ENCODE peak calls at places on chromosomes 7 and 10, in ten cellular contexts. J is neuronal stem cell; Q is small intestine; K is HCT116; B is CD8-positive, alpha-beta memory T cell; G is GM23248; O is ascending aorta; T is neural progenitor cell; W is IMR-90; H is heart right ventricle. V is an unnamed sample.

GRCh38 chr10:124379609-124380193 is 39.0 kb downstream of the OAT start:
- DNase-seq in J (no peak), Q (no peak), K (no peak), B (no peak), G (no peak), O (no peak), T (no peak), W (no peak), H (no peak), V (no peak)

GRCh38 chr10:51950371-51950995 is 251.1 kb upstream of the CSTF2T start:
- DNase-seq in J (no peak), Q (no peak), K (no peak), B (no peak), G (no peak), O (no peak), T (no peak), W (no peak), H (peak), V (no peak)

GRCh38 chr10:55242544-55242943 is 441.5 kb upstream of the PCDH15 start:
- DNase-seq in J (no peak), Q (no peak), K (no peak), B (no peak), G (no peak), O (no peak), T (no peak), W (no peak), H (no peak), V (no peak)

GRCh38 chr7:5425507-5426225 is 2.0 kb upstream of the TNRC18 start:
- DNase-seq in J (peak), Q (peak), K (no peak), B (no peak), G (peak), O (no peak), T (peak), W (peak), H (peak), V (peak)

GRCh38 chr7:113394856-113395255 is 276.5 kb upstream of the SMIM30 start:
- DNase-seq in J (no peak), Q (no peak), K (no peak), B (no peak), G (no peak), O (no peak), T (peak), W (no peak), H (no peak), V (no peak)

GRCh38 chr10:98487692-98488091 is 41.0 kb upstream of the HPS1 start:
- DNase-seq in J (no peak), Q (no peak), K (peak), B (no peak), G (no peak), O (no peak), T (no peak), W (no peak), H (no peak), V (no peak)

GRCh38 chr10:90162464-90162863 is 461.1 kb downstream of the KIF20B start:
- DNase-seq in J (no peak), Q (no peak), K (no peak), B (no peak), G (no peak), O (no peak), T (no peak), W (peak), H (no peak), V (peak)

GRCh38 chr10:58778966-58779365 is 266.3 kb downstream of the BICC1 start:
- DNase-seq in J (no peak), Q (no peak), K (no peak), B (no peak), G (peak), O (no peak), T (no peak), W (no peak), H (no peak), V (no peak)

GRCh38 chr7:43752411-43752810 is 6.1 kb upstream of the BLVRA start:
- DNase-seq in J (no peak), Q (no peak), K (no peak), B (no peak), G (no peak), O (no peak), T (no peak), W (no peak), H (no peak), V (no peak)

GRCh38 chr10:114694062-114694461 is 36.0 kb upstream of the ABLIM1 start:
- DNase-seq in J (no peak), Q (peak), K (no peak), B (peak), G (no peak), O (no peak), T (no peak), W (no peak), H (no peak), V (no peak)

GRCh38 chr7:30278386-30278785 is 6.0 kb upstream of the ZNRF2 start:
- DNase-seq in J (no peak), Q (peak), K (no peak), B (no peak), G (no peak), O (no peak), T (no peak), W (no peak), H (no peak), V (no peak)

GRCh38 chr10:95303535-95303934 is 12.7 kb upstream of the PDLIM1 start:
- DNase-seq in J (no peak), Q (no peak), K (no peak), B (no peak), G (no peak), O (no peak), T (no peak), W (peak), H (no peak), V (no peak)

GRCh38 chr7:77887567-77887966 is 89.0 kb downstream of the PHTF2 start:
- DNase-seq in J (no peak), Q (no peak), K (no peak), B (no peak), G (peak), O (no peak), T (no peak), W (peak), H (no peak), V (no peak)

DNA sequence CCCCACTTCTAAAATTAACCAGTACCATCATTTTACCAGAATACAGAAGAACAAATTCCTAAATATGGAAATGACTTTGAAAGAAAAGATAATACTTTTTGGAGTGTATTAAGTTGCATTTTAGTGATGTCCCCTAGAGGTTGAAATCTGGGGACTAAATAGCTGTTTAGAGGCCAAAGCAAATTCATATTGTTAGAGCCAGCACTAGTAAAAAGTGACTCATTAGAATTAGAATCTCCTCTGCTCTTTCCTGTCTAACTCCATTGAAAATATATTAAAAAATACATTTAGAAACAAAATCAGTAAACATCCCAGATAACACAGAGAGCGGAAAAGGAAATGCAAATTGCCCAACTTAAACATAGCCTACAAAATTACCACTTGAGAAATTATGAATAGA is 1189.6 kb upstream of the C7orf33 start:
- DNase-seq in J (no peak), Q (no peak), K (no peak), B (no peak), G (no peak), O (no peak), T (no peak), W (no peak), H (no peak), V (no peak)
- H3K27ac ChIP-seq in J (no peak), Q (no peak), K (no peak), B (no peak), G (peak), O (no peak), T (no peak), W (no peak), H (peak), V (no peak)

DNA sequence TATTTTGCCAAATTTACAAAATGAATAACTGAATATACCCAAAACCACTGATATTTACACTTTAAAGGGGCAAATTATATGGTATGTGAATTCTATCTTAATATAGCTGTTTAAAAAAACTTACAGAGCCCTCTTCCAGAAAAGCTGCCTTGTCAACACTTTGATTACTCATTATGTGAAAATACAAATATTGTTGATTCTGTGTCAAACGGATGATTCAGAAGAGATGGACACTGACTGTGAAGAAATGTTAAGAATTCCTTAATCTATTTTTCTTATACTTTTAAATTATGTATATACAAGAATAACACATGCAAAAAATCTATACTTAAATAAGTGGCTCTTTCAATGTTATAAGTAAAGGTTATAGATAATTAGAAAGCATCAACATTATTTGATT is 41.5 kb downstream of the SMURF1 start:
- DNase-seq in J (no peak), Q (no peak), K (no peak), B (no peak), G (peak), O (no peak), T (no peak), W (no peak), H (no peak), V (no peak)
- H3K27ac ChIP-seq in J (no peak), Q (no peak), K (no peak), B (no peak), G (peak), O (no peak), T (no peak), W (peak), H (no peak), V (no peak)

GRCh38 chr7:20993693-20994092 is 207.0 kb upstream of the SP8 start:
- DNase-seq in J (no peak), Q (no peak), K (no peak), B (no peak), G (no peak), O (no peak), T (no peak), W (no peak), H (no peak), V (no peak)
- H3K27ac ChIP-seq in J (no peak), Q (no peak), K (no peak), B (no peak), G (no peak), O (no peak), T (no peak), W (no peak), H (no peak), V (no peak)

GRCh38 chr7:99098317-99098823 is 45.5 kb downstream of the SMURF1 start:
- DNase-seq in J (no peak), Q (no peak), K (no peak), B (no peak), G (peak), O (no peak), T (no peak), W (no peak), H (no peak), V (no peak)

GRCh38 chr7:99099499-99100077 is 44.3 kb downstream of the SMURF1 start:
- DNase-seq in J (no peak), Q (no peak), K (no peak), B (no peak), G (peak), O (no peak), T (no peak), W (no peak), H (no peak), V (no peak)

GRCh38 chr7:99097730-99098129 is 46.2 kb downstream of the SMURF1 start:
- DNase-seq in J (no peak), Q (no peak), K (no peak), B (no peak), G (no peak), O (no peak), T (no peak), W (no peak), H (no peak), V (no peak)

GRCh38 chr7:99096124-99096887 is 47.6 kb downstream of the SMURF1 start:
- DNase-seq in J (no peak), Q (no peak), K (no peak), B (no peak), G (no peak), O (no peak), T (no peak), W (peak), H (no peak), V (no peak)

GRCh38 chr7:99098824-99099498 is 44.9 kb downstream of the SMURF1 start:
- DNase-seq in J (no peak), Q (peak), K (peak), B (no peak), G (peak), O (no peak), T (no peak), W (no peak), H (no peak), V (no peak)
- H3K27ac ChIP-seq in J (no peak), Q (peak), K (peak), B (no peak), G (peak), O (peak), T (no peak), W (no peak), H (peak), V (no peak)

DNA sequence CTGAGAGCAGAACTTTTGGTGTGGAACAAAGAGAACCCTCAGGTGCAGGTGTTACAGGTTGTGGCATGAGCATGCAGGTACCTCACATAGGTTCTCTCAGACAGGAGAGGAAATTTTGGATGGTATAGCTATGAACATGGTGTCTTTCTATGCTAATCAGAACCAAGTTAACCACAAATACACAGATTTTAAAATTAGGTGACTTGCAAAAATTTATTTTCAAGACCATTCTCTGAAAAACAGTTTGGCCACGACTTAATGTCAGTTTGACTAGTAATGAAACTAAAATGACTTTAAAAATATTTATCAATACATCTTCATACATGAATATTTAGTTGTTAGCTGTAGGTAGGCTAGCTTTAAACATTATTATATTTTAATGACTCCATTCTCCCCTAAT is 129.6 kb downstream of the SRI start:
- DNase-seq in J (no peak), Q (no peak), K (no peak), B (no peak), G (no peak), O (no peak), T (no peak), W (no peak), H (no peak), V (no peak)
- H3K27ac ChIP-seq in J (no peak), Q (no peak), K (no peak), B (no peak), G (no peak), O (no peak), T (no peak), W (no peak), H (peak), V (no peak)

GRCh38 chr10:102633848-102634247 is 10.4 kb upstream of the TRIM8 start:
- DNase-seq in J (no peak), Q (no peak), K (no peak), B (no peak), G (no peak), O (no peak), T (no peak), W (no peak), H (no peak), V (no peak)
- H3K27ac ChIP-seq in J (no peak), Q (peak), K (no peak), B (no peak), G (peak), O (peak), T (no peak), W (peak), H (peak), V (peak)

GRCh38 chr10:1020460-1020859 is 5.2 kb downstream of the IDI2 start:
- DNase-seq in J (no peak), Q (no peak), K (no peak), B (no peak), G (no peak), O (no peak), T (no peak), W (no peak), H (no peak), V (no peak)
- H3K27ac ChIP-seq in J (no peak), Q (no peak), K (no peak), B (no peak), G (no peak), O (no peak), T (no peak), W (no peak), H (no peak), V (no peak)